ENCODE peak calls at places on chromosomes 3 and 15, in nine cellular contexts. L, A, P, S, Q, F, Z, J and T are unnamed samples.

GRCh38 chr3:177203689-177204395 is 6.6 kb upstream of the TBL1XR1 start:
- DNase-seq in F (no peak), Q (no peak), P (no peak), A (no peak), L (no peak), S (no peak), J (no peak), Z (no peak), T (no peak)

GRCh38 chr15:29299784-29300183 is 30.2 kb upstream of the NSMCE3 start:
- DNase-seq in Q (no peak), J (no peak), Z (no peak), S (no peak), P (no peak), A (no peak), L (no peak), F (no peak), T (no peak)

GRCh38 chr15:101091080-101092017 is 160.5 kb downstream of the CHSY1 start:
- DNase-seq in Z (peak; percentile 92), Q (peak; percentile 80), L (peak; percentile 94), A (peak; percentile 96), F (no peak), J (no peak), S (peak; percentile 82), P (no peak), T (no peak)

GRCh38 chr3:158568784-158569183 is 2.2 kb upstream of the MLF1 start:
- DNase-seq in F (no peak), S (no peak), Z (no peak), L (no peak), P (no peak), A (no peak), Q (no peak), J (no peak), T (no peak)

GRCh38 chr15:79740581-79740980 is 156.2 kb downstream of the MTHFS start:
- DNase-seq in Q (no peak), S (no peak), L (no peak), P (no peak), F (no peak), J (no peak), A (no peak), Z (no peak), T (no peak)

GRCh38 chr15:40379853-40380252 is 2.7 kb upstream of the KNSTRN start:
- DNase-seq in A (peak; percentile 99), Q (peak; percentile 80), L (peak; percentile 98), S (peak; percentile 99), F (no peak), Z (peak; percentile 99), J (no peak), P (peak; percentile 84), T (peak; percentile 82)

GRCh38 chr3:82568776-82569338 is 807.4 kb upstream of the GBE1 start:
- DNase-seq in J (no peak), Z (no peak), L (no peak), Q (no peak), A (no peak), S (no peak), F (no peak), P (no peak), T (no peak)

GRCh38 chr15:89375093-89376062 is 40.8 kb upstream of the POLG start:
- DNase-seq in P (no peak), F (no peak), J (no peak), Q (no peak), L (no peak), S (no peak), A (no peak), Z (no peak), T (no peak)

GRCh38 chr15:49145651-49146609 is 9.5 kb downstream of the COPS2 start:
- DNase-seq in F (peak; percentile 22), P (no peak), Z (peak; percentile 57), S (peak; percentile 77), A (peak; percentile 79), Q (no peak), L (peak; percentile 68), J (peak; percentile 51), T (no peak)

GRCh38 chr3:136535906-136536305 is 216.3 kb downstream of the STAG1 start:
- DNase-seq in S (peak; percentile 34), P (no peak), L (no peak), A (no peak), Z (no peak), Q (no peak), J (no peak), F (no peak), T (no peak)

GRCh38 chr3:41688595-41689380 is 273.1 kb downstream of the ULK4 start:
- DNase-seq in A (peak; percentile 78), P (no peak), J (peak; percentile 26), Z (peak; percentile 33), S (peak; percentile 23), F (no peak), Q (no peak), L (peak; percentile 82), T (no peak)

GRCh38 chr3:143637133-143637532 is 211.1 kb downstream of the SLC9A9 start:
- DNase-seq in S (no peak), Z (no peak), P (no peak), F (no peak), J (no peak), L (no peak), A (no peak), Q (no peak), T (no peak)

GRCh38 chr3:117788086-117788485 is 1078.5 kb downstream of the TUSC7 start:
- DNase-seq in A (peak; percentile 41), Z (peak; percentile 82), Q (no peak), L (peak; percentile 25), J (peak; percentile 22), S (peak; percentile 94), P (peak; percentile 95), F (no peak), T (peak; percentile 16)

DNA sequence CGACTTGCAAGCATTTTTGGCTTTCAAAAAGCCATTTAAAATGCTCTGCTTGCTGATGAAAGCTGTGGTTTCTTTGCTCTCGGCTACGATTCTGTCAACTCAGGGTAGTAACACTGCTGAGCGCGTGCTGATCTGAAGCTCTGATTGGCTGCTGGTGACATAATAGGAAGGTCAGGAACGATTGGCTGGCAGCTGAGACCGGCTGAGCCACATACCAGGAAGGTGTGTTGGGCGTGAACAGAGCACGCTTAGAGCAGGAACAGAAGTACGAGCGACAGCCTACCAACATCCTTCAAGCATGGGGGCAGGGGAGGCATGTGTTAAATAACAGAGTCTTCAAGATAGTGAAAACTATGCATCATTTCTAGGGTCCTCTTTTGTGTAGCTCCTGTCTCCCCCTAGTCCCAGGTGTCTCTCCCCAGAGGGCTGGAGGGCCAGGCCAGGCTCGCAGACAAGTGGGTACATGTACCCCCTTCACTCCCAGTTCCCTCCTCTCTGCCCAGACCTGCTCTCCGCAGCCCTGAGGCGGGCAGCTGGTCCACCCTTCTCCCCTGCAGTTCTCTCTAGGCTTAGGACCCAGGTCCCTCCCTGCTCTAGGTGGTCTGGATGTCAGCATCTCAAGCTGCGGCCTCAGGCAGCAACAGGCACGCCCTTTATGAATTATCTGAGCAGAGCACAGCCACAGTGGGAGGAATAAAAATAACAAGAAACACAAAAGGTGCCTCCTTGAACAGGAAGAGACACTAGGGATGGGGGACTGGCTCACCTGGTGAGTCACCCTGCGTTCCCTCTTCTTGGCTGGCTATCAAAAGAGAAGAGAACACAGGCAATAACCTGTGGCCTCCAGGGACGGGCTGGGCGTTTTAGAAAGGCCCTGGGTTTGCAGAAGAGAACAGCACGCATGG is 76.0 kb downstream of the TAMM41 start:
- DNase-seq in L (peak; percentile 81), J (peak; percentile 99), P (peak; percentile 56), Q (peak; percentile 63), A (peak; percentile 78), Z (peak; percentile 88), S (peak; percentile 89), F (peak; percentile 65), T (peak; percentile 67)
- H3K4me3 ChIP-seq in L (peak overlapping the region; percentile 9), J (peak overlapping the region; percentile 7), P (peak overlapping the region; percentile 25), Q (peak overlapping the region; percentile 12), A (no peak overlapping the region), Z (peak overlapping the region; percentile 34), S (peak overlapping the region; percentile 18), F (no peak overlapping the region), T (peak overlapping the region; percentile 24)

GRCh38 chr15:73870700-73871408 is 2.5 kb upstream of the TBC1D21 start:
- DNase-seq in F (no peak), A (peak; percentile 90), Q (peak; percentile 92), J (no peak), Z (no peak), L (peak; percentile 75), S (peak; percentile 39), P (no peak), T (no peak)

GRCh38 chr15:73873889-73874511 is 636 bp downstream of the TBC1D21 start:
- DNase-seq in S (peak; percentile 80), P (peak; percentile 17), J (peak; percentile 56), A (peak; percentile 72), F (peak; percentile 31), L (peak; percentile 67), Z (peak; percentile 58), Q (no peak), T (peak; percentile 18)

GRCh38 chr15:73876779-73877178 is 3.4 kb downstream of the TBC1D21 start:
- DNase-seq in Z (no peak), Q (no peak), F (peak; percentile 54), L (no peak), S (no peak), A (no peak), P (no peak), J (no peak), T (no peak)

GRCh38 chr15:73872370-73872769 is 994 bp upstream of the TBC1D21 start:
- DNase-seq in Q (no peak), J (no peak), S (peak; percentile 83), P (peak; percentile 23), L (no peak), Z (peak; percentile 74), F (no peak), A (peak; percentile 7), T (no peak)

DNA sequence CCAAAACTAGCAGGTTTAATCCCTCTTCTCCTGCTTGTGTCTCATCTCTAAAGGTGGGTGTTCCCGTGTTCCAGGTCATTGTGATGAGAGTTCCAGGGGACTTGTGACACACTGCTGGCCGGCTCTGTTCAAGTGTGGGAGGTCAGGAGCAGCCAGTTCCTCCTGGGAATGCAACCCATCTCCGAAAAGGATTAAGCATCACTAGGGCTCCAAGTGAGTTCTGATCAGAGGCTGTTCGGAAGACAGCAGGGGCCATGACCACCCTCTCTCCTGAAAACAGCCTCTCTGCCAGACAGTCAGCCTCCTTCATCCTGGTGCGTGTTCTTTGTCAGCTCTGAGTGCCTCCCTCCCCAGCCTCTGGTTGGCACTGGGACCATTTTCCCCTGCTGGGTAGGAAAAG is at the start of gene TBC1D21:
- DNase-seq in A (no peak), J (no peak), L (no peak), S (no peak), P (no peak), Q (no peak), Z (no peak), F (no peak), T (no peak)
- TF ChIP-seq CTCF in A (no peak), J (no peak), L (no peak), S (no peak), P (no peak), Q (no peak), Z (no peak), F (no peak), T (no peak)

GRCh38 chr3:116339441-116340028 is 105.8 kb downstream of the LSAMP start:
- DNase-seq in Z (peak; percentile 82), L (peak; percentile 34), A (peak; percentile 76), S (peak; percentile 87), Q (peak; percentile 30), J (no peak), P (peak; percentile 59), F (no peak), T (no peak)
- H3K4me3 ChIP-seq in Z (no peak overlapping the region), L (no peak overlapping the region), A (no peak overlapping the region), S (no peak overlapping the region), Q (no peak overlapping the region), J (no peak overlapping the region), P (no peak overlapping the region), F (no peak overlapping the region), T (no peak overlapping the region)

GRCh38 chr3:13229291-13229949 is 156.2 kb upstream of the IQSEC1 start:
- DNase-seq in L (peak; percentile 4), Z (no peak), F (peak; percentile 69), P (no peak), Q (peak; percentile 21), A (peak; percentile 14), J (peak; percentile 41), S (no peak), T (no peak)
- TF ChIP-seq CTCF in L (peak; percentile 31), Z (peak; percentile 41), F (peak; percentile 87), P (no peak), Q (no peak), A (no peak), J (peak; percentile 72), S (peak; percentile 30), T (peak; percentile 67)